ENCODE peak calls at places on chromosomes 1 and 21, in four cellular contexts. G, A, U and B are unnamed samples.

GRCh38 chr1:109803901-109804331 is 40.2 kb upstream of the EPS8L3 start:
- DNase-seq in G (peak), A (no peak), U (peak), B (no peak)

GRCh38 chr21:15289896-15290841 is 225.4 kb upstream of the NRIP1 start:
- DNase-seq in G (peak), A (peak), U (no peak), B (no peak)

GRCh38 chr1:62229932-62230331 is 35.3 kb downstream of the L1TD1 start:
- DNase-seq in G (no peak), A (no peak), U (peak), B (no peak)

GRCh38 chr1:113072141-113072756 is 749 bp upstream of the LRIG2 start:
- DNase-seq in G (no peak), A (no peak), U (no peak), B (no peak)

GRCh38 chr1:113042336-113043143 is 30.5 kb upstream of the LRIG2 start:
- DNase-seq in G (peak), A (peak), U (peak), B (peak)

GRCh38 chr1:170670751-170671628 is 7.1 kb downstream of the PRRX1 start:
- DNase-seq in G (no peak), A (peak), U (peak), B (no peak)

GRCh38 chr1:159015440-159015909 is 5.8 kb downstream of the IFI16 start:
- DNase-seq in G (peak), A (no peak), U (peak), B (no peak)

GRCh38 chr1:87805661-87806376 is 477.1 kb downstream of the LMO4 start:
- DNase-seq in G (no peak), A (no peak), U (no peak), B (no peak)

GRCh38 chr21:45440736-45441350 is 35.9 kb downstream of the COL18A1 start:
- DNase-seq in G (no peak), A (no peak), U (no peak), B (no peak)

GRCh38 chr1:227760377-227760776 is 25.1 kb downstream of the SNAP47 start:
- DNase-seq in G (no peak), A (no peak), U (no peak), B (no peak)

GRCh38 chr1:227762231-227762911 is 27.1 kb downstream of the SNAP47 start:
- DNase-seq in G (peak), A (peak), U (peak), B (peak)

GRCh38 chr1:227763246-227764018 is 28.2 kb downstream of the SNAP47 start:
- DNase-seq in G (no peak), A (no peak), U (no peak), B (no peak)

GRCh38 chr1:227759345-227760300 is 24.4 kb downstream of the SNAP47 start:
- DNase-seq in G (no peak), A (no peak), U (no peak), B (no peak)

DNA sequence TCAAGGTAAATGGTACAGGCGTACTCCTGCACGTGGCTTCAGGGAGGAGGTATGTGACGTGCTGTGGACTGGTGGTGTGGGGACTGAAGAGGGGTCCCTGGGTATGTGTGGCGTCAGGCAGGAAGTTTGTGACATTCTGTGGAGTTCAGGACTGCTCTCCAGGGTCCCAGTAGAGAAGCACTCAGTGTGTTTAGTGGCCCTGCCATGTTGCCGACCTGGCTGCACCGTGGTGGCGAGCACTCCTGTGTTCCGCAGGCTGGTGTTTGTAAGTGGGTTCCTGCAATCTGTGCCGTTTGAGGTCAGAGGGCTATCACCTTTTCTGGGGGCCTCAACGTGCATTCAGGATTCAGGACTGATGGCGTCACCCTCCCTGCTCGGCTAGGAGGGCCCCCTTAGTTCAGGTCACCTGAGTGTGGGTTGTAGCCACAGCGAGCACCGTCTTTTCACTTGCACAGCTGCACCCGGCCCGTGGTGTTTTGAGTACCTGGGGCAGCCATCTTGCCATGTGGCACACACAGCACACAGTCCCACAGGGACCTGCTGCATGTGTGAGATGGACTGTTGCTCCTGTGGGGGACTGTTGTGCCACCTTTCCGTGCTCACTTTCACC is 26.5 kb downstream of the SNAP47 start:
- DNase-seq in G (no peak), A (no peak), U (no peak), B (no peak)
- H3K27ac ChIP-seq in G (no peak), A (no peak), U (no peak), B (peak)

DNA sequence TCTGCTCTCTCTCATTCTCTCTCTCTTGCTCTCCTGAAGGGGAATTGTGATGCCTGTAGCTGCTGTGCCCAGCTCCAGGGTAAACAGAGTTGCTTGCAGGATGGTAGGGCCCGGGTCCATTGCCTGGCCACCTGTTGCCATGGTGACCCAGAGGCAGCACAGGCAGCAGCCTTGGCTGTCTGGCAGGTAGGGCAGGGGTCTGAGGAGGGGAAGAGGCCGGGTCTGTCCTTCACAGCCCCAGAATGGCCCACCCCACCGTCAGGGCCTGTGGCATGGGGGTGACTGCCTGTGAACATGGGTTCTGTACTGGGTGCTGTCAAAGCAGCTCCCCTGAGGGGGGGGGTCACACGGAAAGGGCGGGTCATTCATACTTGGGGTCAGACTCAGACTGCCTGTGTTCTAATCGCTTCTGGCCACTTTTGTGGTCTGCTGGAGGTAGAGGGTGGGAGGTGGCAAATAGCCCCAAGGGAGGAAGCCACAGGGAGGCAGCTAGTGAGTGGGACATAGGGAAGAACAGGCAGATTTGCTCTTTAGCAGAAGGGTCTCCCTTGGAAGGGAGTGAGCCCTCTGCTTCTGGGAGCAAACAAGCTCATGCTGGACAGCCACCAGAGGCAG is 24.3 kb downstream of the ACOT11 start:
- DNase-seq in G (no peak), A (peak), U (no peak), B (no peak)
- H3K27ac ChIP-seq in G (no peak), A (peak), U (peak), B (no peak)

DNA sequence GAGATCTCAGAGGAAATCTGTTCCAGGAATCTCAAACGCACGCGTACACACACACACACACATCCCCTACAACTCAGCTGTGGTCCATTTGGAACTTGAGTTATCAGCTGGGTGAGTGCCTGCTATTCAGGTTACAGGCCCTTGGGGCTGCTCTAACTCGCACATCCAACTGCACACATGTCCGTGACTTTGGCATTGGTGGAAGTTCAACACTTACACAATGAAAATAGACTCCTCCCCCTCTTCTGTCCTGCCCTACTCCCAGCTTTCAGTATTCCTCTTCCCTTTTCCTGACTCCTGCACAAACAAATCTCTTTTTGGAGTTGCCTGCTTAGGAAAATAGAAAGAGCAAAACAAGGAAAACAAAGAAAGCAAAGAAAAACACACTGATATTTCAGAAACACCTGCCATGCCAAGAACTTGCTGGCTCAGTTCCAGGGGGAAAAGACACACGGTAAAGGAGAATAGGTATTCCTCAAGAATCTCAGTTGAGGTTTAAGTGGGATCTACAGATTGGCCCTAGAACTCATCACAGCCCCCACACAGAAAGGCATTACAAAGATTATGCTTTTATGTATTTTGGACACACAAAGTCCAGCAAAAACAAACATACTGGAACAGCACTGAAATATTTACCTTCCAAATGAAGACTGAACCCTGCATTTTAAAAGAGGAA is 140.8 kb downstream of the TGFBR3 start:
- DNase-seq in G (no peak), A (no peak), U (peak), B (no peak)
- H3K27ac ChIP-seq in G (no peak), A (no peak), U (no peak), B (no peak)

GRCh38 chr1:41849211-41849759 is 69.4 kb downstream of the HIVEP3 start:
- DNase-seq in G (no peak), A (no peak), U (no peak), B (no peak)

GRCh38 chr1:41850029-41850428 is 68.7 kb downstream of the HIVEP3 start:
- DNase-seq in G (no peak), A (no peak), U (no peak), B (no peak)

GRCh38 chr1:41851589-41851988 is 67.1 kb downstream of the HIVEP3 start:
- DNase-seq in G (no peak), A (no peak), U (no peak), B (no peak)

GRCh38 chr1:41853907-41854306 is 64.8 kb downstream of the HIVEP3 start:
- DNase-seq in G (no peak), A (no peak), U (no peak), B (no peak)

GRCh38 chr1:41852091-41852490 is 66.6 kb downstream of the HIVEP3 start:
- DNase-seq in G (no peak), A (no peak), U (no peak), B (no peak)
- H3K27ac ChIP-seq in G (no peak), A (no peak), U (no peak), B (no peak)

GRCh38 chr1:117095237-117095636 is 26.3 kb downstream of the TRIM45 start:
- DNase-seq in G (no peak), A (no peak), U (no peak), B (no peak)
- H3K27ac ChIP-seq in G (no peak), A (no peak), U (no peak), B (no peak)